ENCODE peak calls at places on chromosomes 6 and 20, in eight cellular contexts. U, C, O, N, H, J, B and S are unnamed samples.

GRCh38 chr6:152094992-152095592 is 287.6 kb downstream of the ESR1 start:
- DNase-seq in U (peak), C (no peak), O (peak), N (peak), H (peak), J (no peak), B (no peak), S (peak)

GRCh38 chr6:36912583-36912982 is 26.8 kb downstream of the C6orf89 start:
- DNase-seq in U (no peak), C (peak), O (no peak), N (peak), H (peak), J (peak), B (peak), S (no peak)

GRCh38 chr6:7901056-7901455 is 9.5 kb downstream of the TXNDC5 start:
- DNase-seq in U (no peak), C (no peak), O (no peak), N (no peak), H (no peak), J (no peak), B (no peak), S (no peak)

GRCh38 chr6:83509416-83509815 is 2.9 kb upstream of the PRSS35 start:
- DNase-seq in U (no peak), C (no peak), O (no peak), N (peak), H (no peak), J (no peak), B (no peak), S (no peak)

GRCh38 chr6:89308525-89309400 is 6.3 kb downstream of the GABRR2 start:
- DNase-seq in U (no peak), C (no peak), O (no peak), N (no peak), H (no peak), J (no peak), B (no peak), S (no peak)

GRCh38 chr6:15792842-15793241 is 130.0 kb upstream of the DTNBP1 start:
- DNase-seq in U (no peak), C (no peak), O (no peak), N (no peak), H (no peak), J (no peak), B (no peak), S (no peak)

GRCh38 chr6:142292191-142292924 is 9.4 kb upstream of the ADGRG6 start:
- DNase-seq in U (no peak), C (no peak), O (no peak), N (no peak), H (no peak), J (no peak), B (no peak), S (no peak)

GRCh38 chr20:58969439-58969838 is 11.6 kb upstream of the NELFCD start:
- DNase-seq in U (no peak), C (no peak), O (no peak), N (no peak), H (no peak), J (no peak), B (no peak), S (no peak)

GRCh38 chr20:17705916-17706315 is 6.2 kb downstream of the BANF2 start:
- DNase-seq in U (no peak), C (no peak), O (no peak), N (no peak), H (no peak), J (no peak), B (no peak), S (no peak)

GRCh38 chr6:17276766-17277165 is 4.4 kb upstream of the RBM24 start:
- DNase-seq in U (no peak), C (no peak), O (no peak), N (peak), H (no peak), J (no peak), B (no peak), S (no peak)

GRCh38 chr6:161395832-161396231 is 122.0 kb upstream of the AGPAT4 start:
- DNase-seq in U (no peak), C (no peak), O (no peak), N (no peak), H (no peak), J (no peak), B (no peak), S (no peak)

GRCh38 chr6:85261250-85261649 is 188.6 kb upstream of the NT5E start:
- DNase-seq in U (no peak), C (no peak), O (no peak), N (peak), H (no peak), J (no peak), B (no peak), S (no peak)

GRCh38 chr6:25027221-25027916 is 91.6 kb upstream of the RIPOR2 start:
- DNase-seq in U (no peak), C (peak), O (no peak), N (no peak), H (no peak), J (no peak), B (peak), S (no peak)

GRCh38 chr6:8082954-8083858 is 19.0 kb upstream of the BLOC1S5 start:
- DNase-seq in U (no peak), C (no peak), O (peak), N (peak), H (peak), J (peak), B (no peak), S (peak)

GRCh38 chr6:128242765-128243403 is 277.5 kb downstream of the PTPRK start:
- DNase-seq in U (no peak), C (no peak), O (no peak), N (peak), H (no peak), J (no peak), B (no peak), S (peak)

GRCh38 chr6:102417368-102417767 is 1023.9 kb downstream of the GRIK2 start:
- DNase-seq in U (no peak), C (no peak), O (no peak), N (no peak), H (no peak), J (no peak), B (no peak), S (peak)

GRCh38 chr6:45421700-45422540 is 44.2 kb upstream of the SUPT3H start:
- DNase-seq in U (peak), C (peak), O (peak), N (peak), H (no peak), J (peak), B (peak), S (peak)

GRCh38 chr20:32050851-32051556 is 1.0 kb upstream of the HCK start:
- DNase-seq in U (peak), C (no peak), O (peak), N (no peak), H (no peak), J (no peak), B (no peak), S (peak)

GRCh38 chr20:13142143-13142542 is 78.9 kb upstream of the ISM1 start:
- DNase-seq in U (no peak), C (no peak), O (no peak), N (peak), H (peak), J (no peak), B (no peak), S (peak)

GRCh38 chr6:15960740-15961629 is 167.9 kb upstream of the MYLIP start:
- DNase-seq in U (no peak), C (no peak), O (peak), N (no peak), H (no peak), J (no peak), B (no peak), S (peak)

GRCh38 chr6:6614096-6614964 is 25.8 kb downstream of the LY86 start:
- DNase-seq in U (no peak), C (peak), O (no peak), N (no peak), H (no peak), J (no peak), B (no peak), S (no peak)

GRCh38 chr6:166286831-166287271 is 21.3 kb downstream of the PRR18 start:
- DNase-seq in U (no peak), C (no peak), O (no peak), N (no peak), H (no peak), J (no peak), B (no peak), S (peak)

GRCh38 chr6:95133578-95133977 is 443.8 kb upstream of the MANEA start:
- DNase-seq in U (no peak), C (no peak), O (no peak), N (no peak), H (no peak), J (peak), B (no peak), S (peak)

GRCh38 chr20:51494241-51495110 is 48.0 kb downstream of the NFATC2 start:
- DNase-seq in U (no peak), C (peak), O (no peak), N (no peak), H (no peak), J (no peak), B (peak), S (no peak)

GRCh38 chr6:110946498-110946897 is 12.0 kb upstream of the GTF3C6 start:
- DNase-seq in U (no peak), C (no peak), O (no peak), N (peak), H (no peak), J (no peak), B (no peak), S (no peak)

GRCh38 chr20:57211949-57212889 is 54.2 kb downstream of the BMP7 start:
- DNase-seq in U (peak), C (no peak), O (peak), N (peak), H (peak), J (no peak), B (no peak), S (peak)

GRCh38 chr6:77332915-77333623 is 130.2 kb downstream of the HTR1B start:
- DNase-seq in U (no peak), C (no peak), O (no peak), N (no peak), H (no peak), J (no peak), B (no peak), S (no peak)

GRCh38 chr6:111683749-111684267 is 78.1 kb upstream of the TRAF3IP2 start:
- DNase-seq in U (no peak), C (no peak), O (peak), N (peak), H (peak), J (no peak), B (no peak), S (no peak)